ENCODE peak calls at places on chromosomes 1 and 21, in eight cellular contexts. J is gastrocnemius medialis; S is upper lobe of left lung; N is heart right ventricle; E is pancreas; X is IMR-90; R is Panc1; Q is CD4-positive, CD25-positive, alpha-beta regulatory T cell. Y is an unnamed sample.

GRCh38 chr1:230113605-230114241 is 46.7 kb downstream of the GALNT2 start:
- ATAC-seq in N (peak; percentile 61), S (peak; percentile 90), X (peak; percentile 76), R (no peak), E (peak; percentile 42), J (peak; percentile 89), Q (no peak), Y (peak; percentile 63)

GRCh38 chr1:234069760-234070159 is 165.3 kb downstream of the SLC35F3 start:
- ATAC-seq in J (no peak), Q (no peak), X (no peak), E (no peak), R (peak; percentile 54), N (no peak), S (no peak), Y (no peak)

GRCh38 chr1:113981962-113982931 is 3.0 kb downstream of the OLFML3 start:
- ATAC-seq in E (peak; percentile 58), R (no peak), X (peak; percentile 53), S (peak; percentile 81), J (peak; percentile 79), Q (no peak), N (peak; percentile 67), Y (peak; percentile 80)

GRCh38 chr1:68049941-68050878 is at the start of gene DIRAS3:
- ATAC-seq in E (peak; percentile 81), J (peak; percentile 45), N (peak; percentile 46), Q (no peak), X (peak; percentile 60), S (peak; percentile 71), R (no peak), Y (peak; percentile 30)

GRCh38 chr1:217602380-217602779 is 28.5 kb downstream of the GPATCH2 start:
- ATAC-seq in Q (no peak), S (no peak), N (no peak), X (no peak), J (no peak), R (no peak), E (no peak), Y (no peak)

GRCh38 chr1:172400073-172400737 is 20.3 kb upstream of the C1orf105 start:
- ATAC-seq in E (no peak), X (no peak), R (no peak), J (no peak), N (no peak), S (no peak), Q (no peak), Y (no peak)

GRCh38 chr1:116345011-116345410 is 28.0 kb upstream of the ATP1A1 start:
- ATAC-seq in N (no peak), Q (no peak), J (no peak), E (no peak), S (peak; percentile 16), R (no peak), X (no peak), Y (no peak)

GRCh38 chr1:13498553-13498952 is 15.2 kb downstream of the LRRC38 start:
- ATAC-seq in N (no peak), R (no peak), Q (no peak), S (no peak), E (no peak), X (no peak), J (no peak), Y (no peak)

GRCh38 chr1:37634554-37635308 is at the start of gene RSPO1:
- ATAC-seq in N (peak; percentile 25), J (no peak), E (peak; percentile 29), Q (no peak), R (peak; percentile 77), S (peak; percentile 63), X (peak; percentile 67), Y (peak; percentile 82)

GRCh38 chr1:8718878-8719361 is 98.5 kb downstream of the RERE start:
- ATAC-seq in J (no peak), S (no peak), X (peak; percentile 43), R (peak; percentile 70), N (no peak), E (no peak), Q (no peak), Y (no peak)

DNA sequence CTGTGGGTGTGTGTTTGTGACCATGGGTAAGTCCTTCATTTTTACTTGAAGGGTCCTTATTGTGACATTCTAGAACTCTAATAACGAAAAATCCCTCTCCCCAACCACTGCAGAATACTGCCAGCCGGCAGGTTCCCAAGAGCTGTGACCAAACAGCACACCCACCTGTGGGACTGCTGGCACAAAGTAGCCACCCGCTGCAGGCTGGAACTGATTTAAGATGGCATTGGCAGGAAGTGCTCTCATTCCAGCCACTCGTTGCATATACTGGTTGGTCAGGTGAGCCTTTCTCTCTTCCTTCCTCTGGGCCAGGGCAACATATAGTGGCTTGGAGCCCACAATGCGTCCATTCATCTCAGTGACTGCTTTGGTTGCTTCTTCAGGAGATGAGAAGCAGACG is 11.6 kb downstream of the PABPC4 start:
- ATAC-seq in J (no peak), X (no peak), Q (no peak), N (no peak), R (no peak), S (no peak), E (no peak), Y (no peak)
- H3K36me3 ChIP-seq in J (peaks cover 100% of the 10 kb centered on the region), X (peaks cover 78% of the 10 kb centered on the region), Q (peaks cover 93% of the 10 kb centered on the region), N (peaks cover 23% of the 10 kb centered on the region), R (peaks cover 84% of the 10 kb centered on the region), S (peaks cover 95% of the 10 kb centered on the region), E (peaks cover 82% of the 10 kb centered on the region), Y (peaks cover 9% of the 10 kb centered on the region)

DNA sequence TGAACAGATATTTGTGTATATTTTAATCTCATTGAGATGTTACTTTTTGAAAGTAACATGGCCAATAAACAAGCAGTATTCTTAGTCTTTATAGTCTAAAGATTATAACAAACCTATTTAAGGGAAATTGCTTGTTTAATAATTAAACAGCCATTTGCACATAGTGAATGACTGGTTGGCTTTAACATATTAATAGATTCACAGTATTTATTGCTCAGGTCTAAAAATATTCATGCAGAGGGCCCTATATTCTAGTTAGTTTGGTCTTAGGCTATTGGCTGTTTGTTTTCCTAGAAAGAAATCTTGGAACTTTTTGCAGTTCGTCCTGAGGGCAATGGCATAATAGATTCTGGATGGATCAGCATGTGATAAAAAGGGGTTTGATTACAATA is 34.6 kb downstream of the BACH1 start:
- ATAC-seq in R (no peak), E (no peak), X (no peak), Q (no peak), N (no peak), S (no peak), J (no peak), Y (no peak)
- H3K36me3 ChIP-seq in R (no peaks in the 10 kb centered on the region), E (no peaks in the 10 kb centered on the region), X (peaks cover 17% of the 10 kb centered on the region), Q (peaks cover 28% of the 10 kb centered on the region), N (no peaks in the 10 kb centered on the region), S (peaks cover 4% of the 10 kb centered on the region), J (peaks cover 19% of the 10 kb centered on the region), Y (no peaks in the 10 kb centered on the region)

DNA sequence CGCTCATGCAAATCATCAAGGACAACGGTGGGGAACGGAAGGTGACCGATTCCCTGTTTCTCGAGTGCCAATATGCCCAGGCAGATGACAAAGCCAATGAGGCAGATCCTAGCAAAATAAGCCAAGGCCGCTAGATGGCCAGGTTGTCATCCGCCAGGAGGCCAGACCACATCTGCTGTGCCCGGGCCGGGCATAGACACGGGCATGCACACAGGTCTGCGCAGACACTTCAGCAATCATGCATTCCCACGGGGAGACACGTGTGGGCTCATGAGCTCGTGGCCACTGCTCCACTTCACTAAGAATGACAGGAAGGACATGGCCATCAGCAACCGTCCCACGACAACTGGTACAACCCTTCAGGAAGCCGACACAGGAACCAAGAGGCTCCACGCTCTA is 23.4 kb downstream of the WDR4 start:
- ATAC-seq in J (no peak), R (no peak), E (no peak), S (no peak), N (no peak), X (no peak), Q (no peak), Y (no peak)
- H3K36me3 ChIP-seq in J (peaks cover 79% of the 10 kb centered on the region), R (no peaks in the 10 kb centered on the region), E (peaks cover 38% of the 10 kb centered on the region), S (peaks cover 70% of the 10 kb centered on the region), N (peaks cover 4% of the 10 kb centered on the region), X (peaks cover 67% of the 10 kb centered on the region), Q (peaks cover 65% of the 10 kb centered on the region), Y (peaks cover 100% of the 10 kb centered on the region)

GRCh38 chr1:165755393-165756010 is 13.2 kb downstream of the TMCO1 start:
- ATAC-seq in R (no peak), Q (no peak), S (no peak), J (no peak), N (no peak), E (no peak), X (no peak), Y (no peak)
- H3K36me3 ChIP-seq in R (peaks cover 16% of the 10 kb centered on the region), Q (peaks cover 70% of the 10 kb centered on the region), S (peaks cover 21% of the 10 kb centered on the region), J (peaks cover 27% of the 10 kb centered on the region), N (no peaks in the 10 kb centered on the region), E (peaks cover 3% of the 10 kb centered on the region), X (peaks cover 15% of the 10 kb centered on the region), Y (peaks cover 81% of the 10 kb centered on the region)

GRCh38 chr1:228297242-228297641 is 89.4 kb downstream of the OBSCN start:
- ATAC-seq in N (no peak), R (no peak), X (no peak), E (no peak), J (no peak), S (no peak), Q (no peak), Y (no peak)

GRCh38 chr1:228299211-228299610 is 91.4 kb downstream of the OBSCN start:
- ATAC-seq in R (no peak), E (no peak), S (no peak), X (no peak), N (no peak), J (no peak), Q (no peak), Y (no peak)

GRCh38 chr1:228297822-228298221 is 90.0 kb downstream of the OBSCN start:
- ATAC-seq in J (no peak), N (no peak), R (no peak), S (no peak), X (no peak), Q (no peak), E (no peak), Y (no peak)

GRCh38 chr1:228299901-228300300 is 92.1 kb downstream of the OBSCN start:
- ATAC-seq in N (no peak), E (no peak), Q (no peak), S (no peak), J (no peak), R (no peak), X (no peak), Y (no peak)

DNA sequence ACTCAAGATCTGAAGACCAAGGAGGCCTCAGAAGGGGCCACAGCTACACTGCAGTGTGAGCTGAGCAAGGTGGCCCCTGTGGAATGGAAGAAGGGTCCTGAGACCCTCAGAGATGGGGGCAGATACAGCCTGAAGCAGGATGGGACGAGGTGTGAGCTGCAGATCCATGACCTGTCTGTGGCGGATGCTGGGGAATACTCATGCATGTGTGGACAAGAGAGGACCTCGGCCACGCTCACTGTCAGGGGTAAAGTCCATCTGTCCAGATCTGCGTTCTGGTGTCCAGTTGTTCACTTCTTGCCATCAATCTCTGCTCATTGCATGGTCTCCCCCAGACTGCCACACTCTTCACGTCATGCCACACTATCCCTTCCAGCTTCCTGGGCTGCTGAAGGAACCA is 90.6 kb downstream of the OBSCN start:
- ATAC-seq in X (no peak), N (no peak), Q (no peak), R (no peak), J (no peak), E (no peak), S (no peak), Y (no peak)
- H3K36me3 ChIP-seq in X (peaks cover 34% of the 10 kb centered on the region), N (no peaks in the 10 kb centered on the region), Q (peaks cover 3% of the 10 kb centered on the region), R (no peaks in the 10 kb centered on the region), J (peaks cover 100% of the 10 kb centered on the region), E (no peaks in the 10 kb centered on the region), S (peaks cover 4% of the 10 kb centered on the region), Y (peaks cover 43% of the 10 kb centered on the region)